ENCODE peak calls at places on chromosomes 1 and 21, in six cellular contexts. R is mesendoderm, A is mesenchymal stem cell, Y is H1, H is trophoblast cell, Z is IMR-90. U is an unnamed sample.

GRCh38 chr1:192311281-192311680 is 5.5 kb upstream of the RGS21 start:
- DNase-seq in Y (no peak), A (peak; percentile 61), Z (peak; percentile 80), R (peak; percentile 11), H (peak; percentile 2), U (no peak)

GRCh38 chr1:172322219-172323061 is 98.0 kb upstream of the C1orf105 start:
- DNase-seq in Y (no peak), R (peak; percentile 34), A (peak; percentile 89), Z (peak; percentile 88), H (no peak), U (no peak)

GRCh38 chr1:117205368-117205767 is 5.4 kb downstream of the VTCN1 start:
- DNase-seq in Y (no peak), A (no peak), H (peak; percentile 32), Z (peak; percentile 2), R (no peak), U (no peak)

GRCh38 chr1:116334015-116334547 is 39.0 kb upstream of the ATP1A1 start:
- DNase-seq in H (peak; percentile 96), Y (no peak), Z (peak; percentile 30), R (peak; percentile 28), A (peak; percentile 74), U (no peak)

GRCh38 chr1:221530791-221531190 is 211.1 kb downstream of the DUSP10 start:
- DNase-seq in Z (no peak), A (no peak), Y (no peak), R (no peak), H (no peak), U (no peak)

GRCh38 chr1:56068908-56069307 is 510.5 kb downstream of the PLPP3 start:
- DNase-seq in H (no peak), Z (peak; percentile 68), R (no peak), A (no peak), Y (no peak), U (no peak)

GRCh38 chr1:117794073-117794472 is 135.3 kb downstream of the GDAP2 start:
- DNase-seq in Z (peak; percentile 68), A (no peak), R (no peak), Y (no peak), H (no peak), U (no peak)

GRCh38 chr1:207327994-207328393 is 6.5 kb downstream of the CD55 start:
- DNase-seq in H (no peak), Y (no peak), R (no peak), A (peak; percentile 70), Z (peak; percentile 88), U (no peak)

GRCh38 chr1:231241751-231242150 is 739 bp downstream of the GNPAT start:
- DNase-seq in Z (no peak), Y (no peak), R (no peak), A (no peak), H (no peak), U (no peak)

GRCh38 chr1:33445108-33445507 is 14.2 kb upstream of the PHC2 start:
- DNase-seq in Z (no peak), A (no peak), R (no peak), Y (peak; percentile 11), H (no peak), U (no peak)

GRCh38 chr1:113990541-113990940 is 11.3 kb downstream of the OLFML3 start:
- DNase-seq in A (no peak), R (no peak), Y (no peak), H (no peak), Z (no peak), U (no peak)

GRCh38 chr1:169676001-169676400 is 35.4 kb downstream of the SELL start:
- DNase-seq in A (peak; percentile 90), R (no peak), Y (no peak), Z (peak; percentile 38), H (peak; percentile 54), U (no peak)

GRCh38 chr1:208449951-208450350 is 205.8 kb upstream of the PLXNA2 start:
- DNase-seq in R (no peak), Z (no peak), H (no peak), A (no peak), Y (no peak), U (no peak)

GRCh38 chr1:109807822-109808680 is 44.3 kb upstream of the EPS8L3 start:
- DNase-seq in Z (peak; percentile 59), R (peak; percentile 31), H (peak; percentile 16), Y (no peak), A (no peak), U (no peak)

GRCh38 chr1:12518956-12519707 is 98.9 kb downstream of the DHRS3 start:
- DNase-seq in Z (peak; percentile 63), Y (no peak), R (no peak), H (no peak), A (peak; percentile 75), U (no peak)

GRCh38 chr21:45549670-45550463 is 7.6 kb upstream of the SLC19A1 start:
- DNase-seq in H (no peak), Z (no peak), Y (no peak), A (no peak), R (no peak), U (no peak)

GRCh38 chr1:234856719-234857310 is 246.8 kb upstream of the IRF2BP2 start:
- DNase-seq in H (no peak), A (no peak), R (no peak), Z (no peak), Y (no peak), U (no peak)

GRCh38 chr1:3932156-3932555 is 32.1 kb upstream of the C1orf174 start:
- DNase-seq in R (no peak), Z (no peak), H (no peak), A (no peak), Y (no peak), U (no peak)

GRCh38 chr1:230905733-230906132 is 37.4 kb upstream of the C1orf198 start:
- DNase-seq in A (peak; percentile 15), Y (no peak), Z (peak; percentile 83), H (no peak), R (no peak), U (no peak)

GRCh38 chr1:17233675-17234074 is 15.2 kb upstream of the PADI3 start:
- DNase-seq in Z (peak; percentile 94), R (peak; percentile 28), A (peak; percentile 96), Y (no peak), H (peak; percentile 98), U (no peak)

GRCh38 chr1:203121186-203122015 is 6.1 kb upstream of the ADORA1 start:
- DNase-seq in A (no peak), Y (peak; percentile 35), Z (no peak), H (no peak), R (no peak), U (no peak)

GRCh38 chr1:16178596-16179497 is 23.0 kb upstream of the EPHA2 start:
- DNase-seq in H (no peak), Y (no peak), R (peak; percentile 45), A (peak; percentile 75), Z (no peak), U (no peak)

DNA sequence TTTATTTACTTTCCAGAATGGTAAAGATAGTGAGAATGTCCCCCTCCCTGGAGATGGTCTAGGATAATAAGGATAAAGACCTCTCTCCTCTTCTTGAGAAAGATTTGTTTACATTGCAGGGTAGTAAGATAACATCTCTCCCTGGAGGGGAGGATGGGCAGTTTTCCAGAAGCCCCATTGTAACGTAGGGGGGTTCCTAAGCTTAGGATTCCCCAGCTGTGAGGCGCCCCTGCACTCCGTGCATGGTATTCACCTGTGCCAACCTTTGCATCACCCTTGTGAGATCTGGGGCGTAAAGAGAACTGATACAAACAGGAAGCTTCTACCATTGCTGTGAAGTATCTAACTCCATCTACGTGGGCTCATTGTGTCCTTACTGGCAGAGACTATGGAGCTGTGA is 148.7 kb upstream of the DNAH14 start:
- DNase-seq in H (no peak), Z (no peak), R (peak; percentile 58), Y (no peak), A (no peak), U (no peak)
- H2AK5ac ChIP-seq in H (no peak overlapping the region), Z (no peak overlapping the region), R (no peak overlapping the region), Y (peak overlapping the region; percentile 18), A (no peak overlapping the region), U (no peak overlapping the region)

DNA sequence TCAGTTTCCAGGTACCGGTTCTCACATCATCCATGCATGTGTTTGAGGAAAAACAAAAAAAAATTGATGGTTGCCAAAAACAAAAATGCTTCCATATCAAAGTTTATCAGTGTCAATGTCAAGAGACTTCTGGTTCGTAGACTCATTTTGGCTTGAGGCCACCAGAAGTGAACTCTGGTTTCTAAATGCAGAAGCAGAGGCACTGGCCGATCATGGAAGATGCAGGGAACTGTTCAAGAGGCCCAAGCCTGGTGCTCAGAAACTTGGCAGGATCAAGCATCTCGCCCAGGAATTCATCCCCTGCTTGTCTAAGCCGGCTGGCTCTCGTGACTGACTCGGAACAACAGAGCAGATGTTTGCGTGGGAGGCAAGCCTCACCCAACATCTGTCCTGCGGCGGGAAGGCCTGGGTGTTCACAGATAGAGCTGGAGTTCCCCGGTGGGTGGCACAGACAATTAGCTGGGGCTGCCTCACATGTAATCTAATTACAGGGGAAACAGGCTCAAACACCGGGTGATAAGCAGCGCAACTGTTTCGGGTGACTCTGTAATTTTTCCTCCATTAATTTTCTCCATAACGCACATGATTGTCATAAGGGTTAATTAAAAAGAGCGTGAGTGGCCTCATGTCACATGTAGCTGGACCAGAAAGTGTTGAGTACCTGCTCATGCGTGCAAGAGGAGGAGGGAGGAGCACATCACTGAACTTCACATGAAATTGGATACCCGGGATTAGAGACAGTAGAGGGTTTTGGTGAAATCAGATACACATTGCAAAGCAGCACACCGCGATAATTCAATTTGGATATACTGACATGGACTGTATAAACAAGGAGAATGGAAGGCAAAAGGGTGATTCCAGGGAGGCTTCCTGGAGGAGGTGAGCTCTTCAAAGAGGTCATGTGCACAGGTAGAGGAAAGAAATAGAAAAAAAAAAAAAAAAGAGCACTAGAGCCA is 180.0 kb downstream of the ETS2 start:
- DNase-seq in Z (peak; percentile 93), A (peak; percentile 60), Y (no peak), H (no peak), R (no peak), U (no peak)
- H3K4me3 ChIP-seq in Z (no peak overlapping the region), A (peak overlapping the region; percentile 1), Y (no peak overlapping the region), H (no peak overlapping the region), R (no peak overlapping the region), U (no peak overlapping the region)

GRCh38 chr1:161044908-161045748 is 649 bp downstream of the USF1 start:
- DNase-seq in A (peak; percentile 83), R (peak; percentile 83), H (peak; percentile 55), Z (peak; percentile 58), Y (peak; percentile 64), U (peak; percentile 51)

GRCh38 chr1:161045749-161046573 is at the start of gene USF1:
- DNase-seq in Y (peak; percentile 93), Z (peak; percentile 95), A (peak; percentile 97), H (peak; percentile 98), R (peak; percentile 99), U (peak; percentile 93)

GRCh38 chr1:161047436-161048420 is 2.0 kb upstream of the USF1 start:
- DNase-seq in Y (no peak), R (no peak), Z (no peak), A (no peak), H (no peak), U (no peak)

GRCh38 chr1:161044535-161044907 is 1.3 kb downstream of the USF1 start:
- DNase-seq in Z (peak; percentile 20), Y (no peak), A (no peak), R (no peak), H (no peak), U (no peak)

GRCh38 chr1:161046574-161047167 is 894 bp upstream of the USF1 start:
- DNase-seq in H (no peak), Y (no peak), Z (no peak), A (no peak), R (no peak), U (no peak)
- H2BK5ac ChIP-seq in H (peak overlapping the region; percentile 81), Y (no peak overlapping the region), Z (peak overlapping the region; percentile 86), A (no peak overlapping the region), R (peak overlapping the region; percentile 69), U (no peak overlapping the region)

DNA sequence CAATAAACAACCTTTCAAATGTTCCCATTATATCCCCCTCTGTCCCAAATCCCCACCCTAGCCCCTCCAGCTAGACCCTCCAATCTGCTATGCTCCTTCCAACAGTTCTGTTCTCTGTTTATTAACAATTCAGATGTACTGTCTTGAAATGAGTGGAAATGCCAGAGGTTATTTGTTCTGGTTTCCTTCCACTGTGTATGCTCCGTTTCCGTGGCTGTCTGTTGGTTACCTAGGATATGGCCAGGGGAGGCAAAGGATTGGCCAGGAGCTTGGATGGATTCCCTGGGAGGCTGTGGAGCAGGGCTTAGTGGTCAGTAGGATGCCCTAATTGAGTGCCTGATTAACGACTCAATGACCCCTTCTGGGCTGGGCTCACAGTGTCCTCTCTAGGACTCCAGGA is 115.2 kb downstream of the TGFB2 start:
- DNase-seq in R (peak; percentile 77), Z (peak; percentile 61), Y (peak; percentile 47), A (peak; percentile 75), H (no peak), U (peak; percentile 23)
- H2AK5ac ChIP-seq in R (no peak overlapping the region), Z (peak overlapping the region; percentile 64), Y (no peak overlapping the region), A (peak overlapping the region; percentile 100), H (no peak overlapping the region), U (no peak overlapping the region)